ENCODE peak calls at places on chromosomes 5 and 9, in nine cellular contexts. L is Calu3; T is SW 1271; Q is H7; J is endothelial cell; X is GM20000; O is HCT116; V is activated CD8-positive, alpha-beta memory T cell treated with anti-CD3 and anti-CD28 coated beads, Interleukin-2, amount 50 U/mL, for 48 hours; A is MCF 10A. R is an unnamed sample.

GRCh38 chr5:28855631-28856030 is 1817.2 kb upstream of the CDH9 start:
- DNase-seq in O (no peak), V (no peak), L (no peak), J (no peak), Q (no peak), X (no peak), A (peak; percentile 13), T (no peak), R (peak; percentile 8)

GRCh38 chr9:31637861-31638260 is 746.6 kb upstream of the ACO1 start:
- DNase-seq in X (no peak), O (no peak), V (no peak), Q (no peak), T (no peak), A (no peak), J (no peak), L (no peak), R (no peak)

GRCh38 chr9:14159440-14160222 is 154.3 kb downstream of the NFIB start:
- DNase-seq in X (no peak), A (no peak), O (no peak), V (no peak), T (no peak), L (no peak), Q (no peak), J (no peak), R (no peak)

GRCh38 chr9:87973122-87973521 is 1.2 kb downstream of the CDK20 start:
- DNase-seq in A (no peak), T (no peak), Q (no peak), J (no peak), X (no peak), V (no peak), O (no peak), L (no peak), R (no peak)

GRCh38 chr5:66230551-66230950 is 86.5 kb downstream of the SREK1 start:
- DNase-seq in L (peak; percentile 21), X (no peak), V (no peak), T (no peak), O (no peak), Q (peak; percentile 36), A (no peak), J (peak; percentile 24), R (no peak)

GRCh38 chr9:13787234-13787833 is 507.8 kb upstream of the MPDZ start:
- DNase-seq in A (no peak), L (no peak), X (no peak), Q (no peak), O (no peak), V (no peak), J (no peak), T (no peak), R (no peak)

GRCh38 chr5:4511996-4512656 is 628.0 kb upstream of the ADAMTS16 start:
- DNase-seq in T (no peak), J (peak; percentile 59), V (no peak), O (no peak), L (no peak), A (peak; percentile 54), Q (peak; percentile 44), X (no peak), R (peak; percentile 49)

GRCh38 chr9:95481000-95481399 is 35.8 kb downstream of the PTCH1 start:
- DNase-seq in T (no peak), X (peak; percentile 14), A (no peak), V (no peak), J (no peak), Q (no peak), L (no peak), O (no peak), R (no peak)

GRCh38 chr5:115372121-115372520 is 75.7 kb upstream of the CCDC112 start:
- DNase-seq in V (no peak), T (no peak), O (no peak), L (no peak), A (no peak), J (no peak), X (no peak), Q (no peak), R (peak; percentile 50)

GRCh38 chr5:104016650-104017049 is 454.1 kb upstream of the NUDT12 start:
- DNase-seq in L (no peak), J (no peak), T (no peak), V (no peak), O (no peak), Q (no peak), X (no peak), A (no peak), R (peak; percentile 90)

GRCh38 chr9:107226431-107226830 is 56.6 kb upstream of the RAD23B start:
- DNase-seq in L (no peak), X (no peak), O (peak; percentile 40), A (peak; percentile 44), T (no peak), V (no peak), Q (no peak), J (no peak), R (no peak)

GRCh38 chr9:78314953-78315870 is 18.3 kb downstream of the PSAT1 start:
- DNase-seq in O (no peak), A (no peak), J (no peak), X (no peak), T (no peak), V (peak; percentile 41), L (no peak), Q (no peak), R (no peak)

GRCh38 chr5:160284271-160284670 is 28.1 kb downstream of the CCNJL start:
- DNase-seq in L (no peak), X (no peak), T (no peak), Q (no peak), O (no peak), J (no peak), A (no peak), V (no peak), R (no peak)

GRCh38 chr5:111385970-111386831 is 126.1 kb downstream of the STARD4 start:
- DNase-seq in J (no peak), V (no peak), L (no peak), Q (no peak), A (no peak), X (no peak), O (no peak), T (no peak), R (no peak)

GRCh38 chr5:141877478-141878185 is 578 bp downstream of the PCDH1 start:
- DNase-seq in Q (peak; percentile 71), T (no peak), L (peak; percentile 54), O (no peak), V (peak; percentile 70), X (no peak), J (no peak), A (peak; percentile 47), R (peak; percentile 30)

GRCh38 chr5:116806879-116807278 is 232.3 kb upstream of the SEMA6A start:
- DNase-seq in O (no peak), Q (no peak), J (no peak), L (no peak), T (no peak), A (no peak), V (no peak), X (no peak), R (no peak)

GRCh38 chr9:130741831-130742449 is 48.4 kb downstream of the EXOSC2 start:
- DNase-seq in Q (no peak), O (no peak), J (no peak), L (no peak), X (no peak), V (no peak), A (peak; percentile 26), T (peak; percentile 42), R (peak; percentile 62)

GRCh38 chr5:59186623-59187022 is 603.7 kb downstream of the RAB3C start:
- DNase-seq in Q (no peak), T (no peak), A (no peak), X (no peak), J (no peak), L (no peak), O (no peak), V (no peak), R (no peak)

GRCh38 chr9:12884736-12885395 is 110.0 kb downstream of the LURAP1L start:
- DNase-seq in V (no peak), J (no peak), X (no peak), Q (peak; percentile 8), T (no peak), A (peak; percentile 84), L (peak; percentile 22), O (peak; percentile 55), R (peak; percentile 84)

R was measured in PC-3.